ENCODE peak calls at places on chromosomes 12 and 14, in four cellular contexts. B is IMR-90, X is H1, Q is H9. E is an unnamed sample.
A peak's percentile ranks its signal among the peaks of the same experiment; 100 is the strongest.

GRCh38 chr12:75722714-75723200 is 211.3 kb upstream of the KRR1 start:
- DNase-seq in B (peak; percentile 93), X (no peak), Q (no peak), E (peak; percentile 69)

GRCh38 chr14:95535226-95536021 is 574 bp downstream of the GLRX5 start:
- DNase-seq in B (no peak), X (no peak), Q (no peak), E (peak; percentile 42)

GRCh38 chr12:62291888-62292760 is 31.9 kb downstream of the USP15 start:
- DNase-seq in B (peak; percentile 43), X (no peak), Q (no peak), E (no peak)

GRCh38 chr12:59446156-59446555 is 149.7 kb upstream of the SLC16A7 start:
- DNase-seq in B (no peak), X (no peak), Q (no peak), E (peak; percentile 14)

GRCh38 chr12:753401-754237 is 1.2 kb downstream of the WNK1 start:
- DNase-seq in B (no peak), X (peak; percentile 58), Q (peak; percentile 50), E (peak; percentile 76)

GRCh38 chr12:14327717-14328116 is 37.8 kb upstream of the ATF7IP start:
- DNase-seq in B (peak; percentile 68), X (no peak), Q (no peak), E (no peak)

GRCh38 chr12:32895688-32896437 is 714 bp downstream of the PKP2 start:
- DNase-seq in B (no peak), X (peak; percentile 62), Q (peak; percentile 51), E (no peak)

GRCh38 chr12:69392146-69392928 is 32.8 kb downstream of the YEATS4 start:
- DNase-seq in B (peak; percentile 13), X (no peak), Q (no peak), E (no peak)

GRCh38 chr12:48986720-48987291 is 8.7 kb downstream of the WNT1 start:
- DNase-seq in B (no peak), X (no peak), Q (no peak), E (no peak)

GRCh38 chr14:57865450-57866198 is at the start of gene SLC35F4:
- DNase-seq in B (no peak), X (peak; percentile 97), Q (peak; percentile 89), E (peak; percentile 85)

GRCh38 chr12:117035287-117035686 is 63.9 kb downstream of the TESC start:
- DNase-seq in B (no peak), X (no peak), Q (no peak), E (peak; percentile 30)

GRCh38 chr14:42138406-42138805 is 531.7 kb downstream of the LRFN5 start:
- DNase-seq in B (no peak), X (no peak), Q (no peak), E (no peak)

GRCh38 chr14:75223664-75224154 is 47.3 kb upstream of the TMED10 start:
- DNase-seq in B (peak; percentile 58), X (no peak), Q (peak; percentile 52), E (peak; percentile 91)

GRCh38 chr14:33848706-33849454 is 102.0 kb downstream of the EGLN3 start:
- DNase-seq in B (peak; percentile 10), X (peak; percentile 89), Q (peak; percentile 94), E (peak; percentile 98)

GRCh38 chr12:131380961-131381705 is 329.8 kb upstream of the SFSWAP start:
- DNase-seq in B (no peak), X (peak; percentile 62), Q (no peak), E (peak; percentile 31)

GRCh38 chr12:104303538-104304151 is at the start of gene EID3:
- DNase-seq in B (peak; percentile 73), X (peak; percentile 95), Q (peak; percentile 92), E (peak; percentile 91)

GRCh38 chr12:40034156-40034555 is 71.7 kb downstream of the SLC2A13 start:
- DNase-seq in B (no peak), X (no peak), Q (no peak), E (no peak)

GRCh38 chr12:40033260-40033649 is 72.6 kb downstream of the SLC2A13 start:
- DNase-seq in B (no peak), X (no peak), Q (no peak), E (no peak)

GRCh38 chr12:40034712-40035111 is 71.2 kb downstream of the SLC2A13 start:
- DNase-seq in B (peak; percentile 7), X (no peak), Q (no peak), E (peak; percentile 51)

GRCh38 chr12:40031965-40032364 is 73.9 kb downstream of the SLC2A13 start:
- DNase-seq in B (no peak), X (no peak), Q (no peak), E (no peak)

DNA sequence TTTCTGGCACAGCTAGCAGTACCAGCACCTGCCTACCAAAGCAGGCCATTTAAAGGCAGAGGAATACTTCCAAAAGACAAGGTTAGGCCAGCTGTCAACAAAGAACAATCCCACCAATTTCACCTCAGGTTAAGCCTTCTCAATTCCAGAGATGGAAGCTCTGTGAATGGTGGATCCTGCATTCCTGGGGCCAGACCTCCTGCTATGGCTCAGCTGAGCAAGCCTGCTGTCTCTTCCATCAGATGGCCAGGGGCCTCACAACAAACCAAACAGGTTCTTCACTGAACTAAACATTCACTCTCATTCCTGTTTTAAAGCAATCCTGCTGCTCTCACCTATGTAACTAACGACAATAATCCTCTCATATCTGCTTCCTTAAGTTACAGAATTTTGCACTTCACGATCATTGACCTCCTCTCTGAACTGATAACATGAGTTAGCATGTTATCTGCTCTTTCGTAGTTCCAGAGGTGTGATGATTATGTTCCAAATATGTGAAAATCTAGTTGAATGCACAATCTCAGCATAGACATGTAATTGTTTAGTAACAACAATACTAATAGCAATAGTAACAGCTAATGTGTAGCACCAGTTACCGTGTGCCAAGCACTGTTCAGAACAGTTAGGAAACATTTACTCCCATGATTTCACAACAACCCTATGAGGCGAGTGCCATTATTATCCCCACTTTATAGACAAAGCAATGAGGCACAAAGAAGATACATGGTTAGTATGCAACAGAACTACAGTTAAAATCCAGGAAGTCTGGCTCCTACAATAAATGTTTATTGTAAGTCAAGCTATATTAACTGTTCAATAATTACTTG is 73.2 kb downstream of the SLC2A13 start:
- DNase-seq in B (no peak), X (no peak), Q (peak; percentile 80), E (peak; percentile 92)
- H3K9ac ChIP-seq in B (no peak overlapping the region), X (no peak overlapping the region), Q (no peak overlapping the region), E (no peak overlapping the region)

DNA sequence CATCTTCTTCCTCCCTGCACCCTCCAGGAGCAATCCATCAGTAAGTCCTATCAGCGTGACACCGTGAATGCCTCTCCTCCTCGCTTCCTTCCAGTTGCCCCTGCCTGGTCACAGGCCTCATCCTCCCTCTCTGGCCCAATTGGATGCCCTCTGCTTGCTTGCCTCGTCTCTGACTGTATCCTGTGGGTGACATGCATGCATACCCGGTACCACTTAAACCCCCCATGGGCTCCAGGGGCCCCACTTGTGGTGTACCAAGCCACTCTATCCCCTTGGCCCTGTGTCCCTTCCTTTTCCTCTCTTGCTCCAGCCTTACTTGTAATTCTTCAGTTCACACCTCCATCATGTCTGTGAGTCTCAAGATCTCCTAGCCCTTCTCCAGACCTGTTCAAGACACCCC is 106.0 kb upstream of the RTL1 start:
- DNase-seq in B (no peak), X (peak; percentile 17), Q (peak; percentile 12), E (no peak)
- H2BK5ac ChIP-seq in B (no peak overlapping the region), X (no peak overlapping the region), Q (no peak overlapping the region), E (no peak overlapping the region)

GRCh38 chr12:102372112-102372511 is 108.3 kb downstream of the IGF1 start:
- DNase-seq in B (peak; percentile 47), X (no peak), Q (no peak), E (no peak)
- H3K56ac ChIP-seq in B (no peak overlapping the region), X (no peak overlapping the region), Q (no peak overlapping the region), E (no peak overlapping the region)

GRCh38 chr14:64983439-64984310 is 3.0 kb upstream of the FNTB start:
- DNase-seq in B (peak; percentile 74), X (no peak), Q (no peak), E (peak; percentile 60)
- H3K9ac ChIP-seq in B (no peak overlapping the region), X (no peak overlapping the region), Q (no peak overlapping the region), E (no peak overlapping the region)

GRCh38 chr12:56954956-56955355 is 2.5 kb downstream of the RDH16 start:
- DNase-seq in B (no peak), X (no peak), Q (no peak), E (no peak)
- H2BK5ac ChIP-seq in B (no peak overlapping the region), X (no peak overlapping the region), Q (no peak overlapping the region), E (no peak overlapping the region)

GRCh38 chr12:18754118-18754707 is 16.3 kb downstream of the CAPZA3 start:
- DNase-seq in B (no peak), X (no peak), Q (no peak), E (peak; percentile 28)

GRCh38 chr12:18752280-18752920 is 14.5 kb downstream of the CAPZA3 start:
- DNase-seq in B (peak; percentile 95), X (no peak), Q (peak; percentile 73), E (peak; percentile 99)

GRCh38 chr12:18752947-18753346 is 15.0 kb downstream of the CAPZA3 start:
- DNase-seq in B (no peak), X (no peak), Q (peak; percentile 56), E (peak; percentile 98)

GRCh38 chr12:18751866-18752265 is 13.9 kb downstream of the CAPZA3 start:
- DNase-seq in B (no peak), X (no peak), Q (no peak), E (peak; percentile 22)

GRCh38 chr12:18753481-18754117 is 15.7 kb downstream of the CAPZA3 start:
- DNase-seq in B (peak; percentile 12), X (peak; percentile 58), Q (peak; percentile 59), E (peak; percentile 79)
- H3K56ac ChIP-seq in B (no peak overlapping the region), X (no peak overlapping the region), Q (no peak overlapping the region), E (peak overlapping the region; percentile 86)

DNA sequence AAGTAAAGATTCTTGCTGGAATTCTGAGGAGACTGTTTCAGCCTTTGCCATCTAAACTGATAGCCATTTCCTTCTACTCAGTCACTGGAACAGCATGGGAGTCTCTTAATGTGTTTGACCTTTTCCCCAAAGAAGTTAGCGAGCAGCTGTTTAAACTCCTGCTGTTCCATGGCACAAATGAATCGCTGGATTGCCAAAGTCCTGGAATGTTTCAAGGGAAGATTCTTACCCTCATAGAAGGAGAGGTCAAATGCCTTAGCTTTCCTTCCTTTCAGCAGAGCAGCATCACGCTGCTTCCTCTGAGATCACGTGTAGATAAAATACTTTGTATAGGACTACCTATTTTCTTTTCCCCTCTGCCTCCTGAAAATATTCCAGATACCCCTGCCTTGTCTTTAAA is 10.5 kb upstream of the NR2C1 start:
- DNase-seq in B (peak; percentile 89), X (no peak), Q (no peak), E (peak; percentile 92)
- H3K9ac ChIP-seq in B (no peak overlapping the region), X (no peak overlapping the region), Q (no peak overlapping the region), E (no peak overlapping the region)

DNA sequence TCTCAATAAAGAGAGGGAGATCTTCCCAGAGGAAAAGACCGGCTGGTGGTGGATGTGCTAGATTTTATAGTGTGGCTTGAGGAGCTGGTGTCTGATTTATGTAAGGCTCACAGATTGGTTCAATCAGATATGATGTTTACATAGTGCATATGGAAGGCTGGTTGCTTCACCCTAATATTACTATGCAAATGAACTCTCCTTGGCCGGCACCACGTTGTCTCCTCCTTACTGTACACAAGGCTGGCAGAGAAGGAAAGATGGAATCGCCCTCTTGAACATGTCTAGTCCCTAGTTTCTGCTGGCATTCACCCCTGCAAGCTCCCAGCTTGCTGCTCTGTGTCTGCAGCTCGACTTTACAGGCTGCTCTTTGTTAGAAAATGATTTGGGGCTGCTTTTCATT is 8.9 kb downstream of the FAM186A start:
- DNase-seq in B (no peak), X (peak; percentile 43), Q (peak; percentile 24), E (no peak)
- H2BK5ac ChIP-seq in B (no peak overlapping the region), X (peak overlapping the region; percentile 88), Q (no peak overlapping the region), E (no peak overlapping the region)

E was measured in mesendoderm.